ENCODE peak calls at places on chromosomes 11 and 22, in eight cellular contexts. S, E, I, B, X, H, O and A are unnamed samples.

GRCh38 chr22:45127866-45128265 is 35.9 kb upstream of the NUP50 start:
- DNase-seq in O (no peak), E (no peak), X (peak; percentile 94), I (no peak), H (no peak), B (no peak), S (no peak), A (peak; percentile 61)

GRCh38 chr11:119641991-119642745 is 86.8 kb downstream of the NECTIN1 start:
- DNase-seq in E (peak; percentile 56), I (no peak), S (no peak), H (peak; percentile 56), O (peak; percentile 33), B (peak; percentile 12), X (no peak), A (no peak)

GRCh38 chr11:862028-862703 is 19.5 kb downstream of the TSPAN4 start:
- DNase-seq in I (no peak), E (peak; percentile 40), B (no peak), H (peak; percentile 90), X (no peak), S (no peak), O (peak; percentile 52), A (no peak)

GRCh38 chr22:45878901-45879551 is 97.9 kb downstream of the WNT7B start:
- DNase-seq in X (no peak), I (no peak), B (no peak), E (no peak), O (no peak), S (no peak), H (peak; percentile 63), A (no peak)

GRCh38 chr22:36457688-36458450 is 23.6 kb downstream of the TXN2 start:
- DNase-seq in O (no peak), S (no peak), I (no peak), E (no peak), H (no peak), B (no peak), X (no peak), A (peak; percentile 33)

GRCh38 chr11:10494636-10495463 is 39.8 kb downstream of the AMPD3 start:
- DNase-seq in B (no peak), X (no peak), O (no peak), H (no peak), I (no peak), E (no peak), S (no peak), A (no peak)

GRCh38 chr11:68340003-68340767 is 27.8 kb downstream of the LRP5 start:
- DNase-seq in E (no peak), I (no peak), X (no peak), H (no peak), S (no peak), B (no peak), O (no peak), A (no peak)

GRCh38 chr11:59009661-59010060 is 70.4 kb downstream of the GLYATL1 start:
- DNase-seq in H (no peak), X (no peak), E (no peak), O (no peak), S (no peak), I (no peak), B (no peak), A (no peak)

GRCh38 chr22:38697055-38697980 is 3.4 kb downstream of the JOSD1 start:
- DNase-seq in H (no peak), B (no peak), X (no peak), I (no peak), S (no peak), E (peak; percentile 41), O (peak; percentile 35), A (no peak)

GRCh38 chr11:118343981-118344521 is at the start of gene CD3G:
- DNase-seq in B (no peak), I (peak; percentile 60), S (peak; percentile 63), X (no peak), E (no peak), H (no peak), O (no peak), A (no peak)

GRCh38 chr11:34749666-34750659 is 129.1 kb downstream of the EHF start:
- DNase-seq in E (peak; percentile 74), O (peak; percentile 38), I (no peak), X (no peak), S (no peak), B (peak; percentile 76), H (no peak), A (peak; percentile 58)

GRCh38 chr11:33015621-33016551 is at the start of gene DEPDC7:
- DNase-seq in S (peak; percentile 72), B (peak; percentile 42), X (peak; percentile 83), E (peak; percentile 97), I (peak; percentile 78), H (peak; percentile 87), O (peak; percentile 91), A (peak; percentile 44)

GRCh38 chr22:31439805-31440204 is 40.4 kb downstream of the DRG1 start:
- DNase-seq in X (no peak), E (no peak), S (no peak), I (no peak), H (no peak), B (no peak), O (no peak), A (no peak)

GRCh38 chr11:90784241-90784814 is 561.5 kb upstream of the CHORDC1 start:
- DNase-seq in B (no peak), X (no peak), I (no peak), O (no peak), H (no peak), S (no peak), E (no peak), A (no peak)